ENCODE peak calls at places on chromosome 19, in ten cellular contexts. One of them, this sample, is unnamed.
A peak's percentile ranks its signal among the peaks of the same experiment; 100 is the strongest.

GRCh38 chr19:51127755-51128154 is 3.0 kb downstream of the SIGLEC9 start:
- DNase-seq in endothelial cell: no peak
- DNase-seq in left lung: peak; percentile 69
- DNase-seq in NCI-H2081: no peak
- DNase-seq in NCI-H774: no peak
- DNase-seq in mucosa of gallbladder: no peak
- DNase-seq in neural progenitor cell: no peak
- DNase-seq in nephron progenitor cell: no peak
- DNase-seq in cerebellar nuclear complex: no peak
- DNase-seq in activated CD4-positive, alpha-beta T cell treated with anti-CD3 and anti-CD28 coated beads for 1 hour: no peak
- DNase-seq in this sample: no peak

GRCh38 chr19:6654347-6655310 is 15.3 kb downstream of the TNFSF14 start:
- DNase-seq in endothelial cell: no peak
- DNase-seq in left lung: no peak
- DNase-seq in NCI-H2081: no peak
- DNase-seq in NCI-H774: no peak
- DNase-seq in mucosa of gallbladder: no peak
- DNase-seq in neural progenitor cell: no peak
- DNase-seq in nephron progenitor cell: no peak
- DNase-seq in cerebellar nuclear complex: no peak
- DNase-seq in activated CD4-positive, alpha-beta T cell treated with anti-CD3 and anti-CD28 coated beads for 1 hour: no peak
- DNase-seq in this sample: no peak

GRCh38 chr19:18340990-18341868 is 831 bp downstream of the PGPEP1 start:
- DNase-seq in endothelial cell: no peak
- DNase-seq in left lung: peak; percentile 74
- DNase-seq in NCI-H2081: no peak
- DNase-seq in NCI-H774: peak; percentile 5
- DNase-seq in mucosa of gallbladder: peak; percentile 50
- DNase-seq in neural progenitor cell: peak; percentile 39
- DNase-seq in nephron progenitor cell: peak; percentile 40
- DNase-seq in cerebellar nuclear complex: no peak
- DNase-seq in activated CD4-positive, alpha-beta T cell treated with anti-CD3 and anti-CD28 coated beads for 1 hour: peak; percentile 54
- DNase-seq in this sample: no peak

GRCh38 chr19:21317821-21318220 is 11.4 kb downstream of the ZNF708 start:
- DNase-seq in endothelial cell: no peak
- DNase-seq in left lung: no peak
- DNase-seq in NCI-H2081: no peak
- DNase-seq in NCI-H774: peak; percentile 16
- DNase-seq in mucosa of gallbladder: no peak
- DNase-seq in neural progenitor cell: no peak
- DNase-seq in nephron progenitor cell: no peak
- DNase-seq in cerebellar nuclear complex: no peak
- DNase-seq in activated CD4-positive, alpha-beta T cell treated with anti-CD3 and anti-CD28 coated beads for 1 hour: no peak
- DNase-seq in this sample: no peak

GRCh38 chr19:28372800-28373199 is 840.2 kb downstream of the UQCRFS1 start:
- DNase-seq in endothelial cell: no peak
- DNase-seq in left lung: no peak
- DNase-seq in NCI-H2081: no peak
- DNase-seq in NCI-H774: no peak
- DNase-seq in mucosa of gallbladder: no peak
- DNase-seq in neural progenitor cell: no peak
- DNase-seq in nephron progenitor cell: no peak
- DNase-seq in cerebellar nuclear complex: no peak
- DNase-seq in activated CD4-positive, alpha-beta T cell treated with anti-CD3 and anti-CD28 coated beads for 1 hour: no peak
- DNase-seq in this sample: no peak

GRCh38 chr19:8655340-8655709 is 24.9 kb downstream of the NFILZ start:
- DNase-seq in endothelial cell: no peak
- DNase-seq in left lung: no peak
- DNase-seq in NCI-H2081: no peak
- DNase-seq in NCI-H774: no peak
- DNase-seq in mucosa of gallbladder: no peak
- DNase-seq in neural progenitor cell: no peak
- DNase-seq in nephron progenitor cell: no peak
- DNase-seq in cerebellar nuclear complex: no peak
- DNase-seq in activated CD4-positive, alpha-beta T cell treated with anti-CD3 and anti-CD28 coated beads for 1 hour: peak; percentile 16
- DNase-seq in this sample: no peak

GRCh38 chr19:7104783-7105447 is 35.4 kb downstream of the ZNF557 start:
- DNase-seq in endothelial cell: no peak
- DNase-seq in left lung: peak; percentile 42
- DNase-seq in NCI-H2081: no peak
- DNase-seq in NCI-H774: no peak
- DNase-seq in mucosa of gallbladder: peak; percentile 31
- DNase-seq in neural progenitor cell: no peak
- DNase-seq in nephron progenitor cell: no peak
- DNase-seq in cerebellar nuclear complex: no peak
- DNase-seq in activated CD4-positive, alpha-beta T cell treated with anti-CD3 and anti-CD28 coated beads for 1 hour: no peak
- DNase-seq in this sample: no peak

GRCh38 chr19:3323704-3324103 is 42.7 kb upstream of the NFIC start:
- DNase-seq in endothelial cell: no peak
- DNase-seq in left lung: no peak
- DNase-seq in NCI-H2081: no peak
- DNase-seq in NCI-H774: no peak
- DNase-seq in mucosa of gallbladder: no peak
- DNase-seq in neural progenitor cell: no peak
- DNase-seq in nephron progenitor cell: no peak
- DNase-seq in cerebellar nuclear complex: no peak
- DNase-seq in activated CD4-positive, alpha-beta T cell treated with anti-CD3 and anti-CD28 coated beads for 1 hour: no peak
- DNase-seq in this sample: no peak

GRCh38 chr19:17957887-17958286 is 9.0 kb upstream of the KCNN1 start:
- DNase-seq in endothelial cell: no peak
- DNase-seq in left lung: no peak
- DNase-seq in NCI-H2081: no peak
- DNase-seq in NCI-H774: no peak
- DNase-seq in mucosa of gallbladder: no peak
- DNase-seq in neural progenitor cell: no peak
- DNase-seq in nephron progenitor cell: no peak
- DNase-seq in cerebellar nuclear complex: no peak
- DNase-seq in activated CD4-positive, alpha-beta T cell treated with anti-CD3 and anti-CD28 coated beads for 1 hour: no peak
- DNase-seq in this sample: no peak

This sample was measured in Panc1.